ENCODE peak calls at places on chromosomes 2 and 18, in seven cellular contexts. One of them, this sample, is unnamed.
A peak's percentile ranks its signal among the peaks of the same experiment; 100 is the strongest.

GRCh38 chr2:101188683-101189405 is 37.7 kb upstream of the TBC1D8 start:
- DNase-seq in AG10803: peak; percentile 35
- DNase-seq in RKO: peak; percentile 18
- DNase-seq in AG08395: peak; percentile 64
- DNase-seq in mucosa of gallbladder: no peak
- DNase-seq in IMR-90: peak; percentile 44
- DNase-seq in LoVo: no peak
- DNase-seq in this sample: peak; percentile 83

GRCh38 chr18:27144672-27145071 is 40.4 kb downstream of the CHST9 start:
- DNase-seq in AG08395: no peak
- DNase-seq in mucosa of gallbladder: no peak
- DNase-seq in IMR-90: no peak
- DNase-seq in LoVo: no peak
- DNase-seq in AG10803: no peak
- DNase-seq in RKO: no peak
- DNase-seq in this sample: no peak

GRCh38 chr2:70111752-70112591 is 24.7 kb downstream of the PCBP1 start:
- DNase-seq in AG10803: peak; percentile 75
- DNase-seq in AG08395: peak; percentile 67
- DNase-seq in RKO: no peak
- DNase-seq in mucosa of gallbladder: no peak
- DNase-seq in LoVo: no peak
- DNase-seq in IMR-90: peak; percentile 71
- DNase-seq in this sample: peak; percentile 82

GRCh38 chr18:34972765-34973414 is 68.3 kb upstream of the MAPRE2 start:
- DNase-seq in IMR-90: no peak
- DNase-seq in mucosa of gallbladder: no peak
- DNase-seq in AG10803: no peak
- DNase-seq in RKO: no peak
- DNase-seq in LoVo: no peak
- DNase-seq in AG08395: no peak
- DNase-seq in this sample: no peak

GRCh38 chr2:24566630-24567029 is 75.6 kb downstream of the NCOA1 start:
- DNase-seq in mucosa of gallbladder: no peak
- DNase-seq in LoVo: no peak
- DNase-seq in AG10803: no peak
- DNase-seq in IMR-90: no peak
- DNase-seq in RKO: no peak
- DNase-seq in AG08395: no peak
- DNase-seq in this sample: no peak

GRCh38 chr18:65751145-65752085 is 603 bp downstream of the CDH7 start:
- DNase-seq in LoVo: no peak
- DNase-seq in mucosa of gallbladder: no peak
- DNase-seq in AG08395: no peak
- DNase-seq in RKO: no peak
- DNase-seq in IMR-90: no peak
- DNase-seq in AG10803: no peak
- DNase-seq in this sample: peak; percentile 55

GRCh38 chr18:46161721-46162421 is 57.7 kb downstream of the HAUS1 start:
- DNase-seq in mucosa of gallbladder: no peak
- DNase-seq in AG10803: no peak
- DNase-seq in RKO: peak; percentile 19
- DNase-seq in AG08395: no peak
- DNase-seq in LoVo: no peak
- DNase-seq in IMR-90: no peak
- DNase-seq in this sample: no peak

GRCh38 chr2:84846041-84846663 is 34.7 kb downstream of the TRABD2A start:
- DNase-seq in mucosa of gallbladder: no peak
- DNase-seq in AG08395: no peak
- DNase-seq in LoVo: no peak
- DNase-seq in IMR-90: peak; percentile 60
- DNase-seq in AG10803: peak; percentile 75
- DNase-seq in RKO: no peak
- DNase-seq in this sample: no peak

GRCh38 chr2:98460573-98461560 is 16.2 kb downstream of the INPP4A start:
- DNase-seq in IMR-90: no peak
- DNase-seq in AG10803: no peak
- DNase-seq in AG08395: no peak
- DNase-seq in RKO: no peak
- DNase-seq in mucosa of gallbladder: no peak
- DNase-seq in LoVo: no peak
- DNase-seq in this sample: no peak

GRCh38 chr18:30280861-30281470 is 761.6 kb downstream of the DSC3 start:
- DNase-seq in LoVo: peak; percentile 46
- DNase-seq in mucosa of gallbladder: peak; percentile 10
- DNase-seq in RKO: peak; percentile 43
- DNase-seq in AG10803: peak; percentile 49
- DNase-seq in IMR-90: peak; percentile 59
- DNase-seq in AG08395: peak; percentile 12
- DNase-seq in this sample: no peak

GRCh38 chr2:145186303-145186702 is 666.4 kb upstream of the ZEB2 start:
- DNase-seq in AG10803: peak; percentile 70
- DNase-seq in AG08395: peak; percentile 13
- DNase-seq in IMR-90: peak; percentile 23
- DNase-seq in RKO: no peak
- DNase-seq in LoVo: no peak
- DNase-seq in mucosa of gallbladder: no peak
- DNase-seq in this sample: no peak

This sample was measured in osteoblast.